ENCODE peak calls at places on chromosomes 5 and 9, in six cellular contexts. E, X, Q, G, C and P are unnamed samples.

GRCh38 chr5:136053336-136054121 is 24.7 kb downstream of the TGFBI start:
- DNase-seq in E (no peak), X (peak; percentile 99), Q (no peak), G (peak; percentile 27), C (no peak), P (no peak)

GRCh38 chr5:119074419-119074818 is 3.5 kb downstream of the DMXL1 start:
- DNase-seq in E (no peak), X (no peak), Q (no peak), G (peak; percentile 18), C (peak; percentile 57), P (no peak)

GRCh38 chr5:170638454-170639220 is 134.8 kb downstream of the KCNIP1 start:
- DNase-seq in E (peak; percentile 99), X (peak; percentile 15), Q (peak; percentile 75), G (peak; percentile 73), C (no peak), P (peak; percentile 65)

GRCh38 chr5:66652818-66653217 is 56.6 kb downstream of the MAST4 start:
- DNase-seq in E (no peak), X (no peak), Q (no peak), G (no peak), C (no peak), P (no peak)

GRCh38 chr9:75803130-75803529 is 87.3 kb upstream of the PCSK5 start:
- DNase-seq in E (no peak), X (no peak), Q (no peak), G (no peak), C (no peak), P (no peak)

GRCh38 chr5:132674671-132675506 is 1.1 kb downstream of the IL4 start:
- DNase-seq in E (no peak), X (peak; percentile 24), Q (peak; percentile 66), G (no peak), C (peak; percentile 93), P (peak; percentile 65)

GRCh38 chr5:151740958-151741373 is 17.5 kb downstream of the ATOX1 start:
- DNase-seq in E (no peak), X (no peak), Q (no peak), G (no peak), C (no peak), P (no peak)

GRCh38 chr9:34333836-34334235 is 4.5 kb downstream of the NUDT2 start:
- DNase-seq in E (no peak), X (no peak), Q (no peak), G (no peak), C (no peak), P (no peak)

GRCh38 chr5:80406980-80407734 is 707 bp upstream of the ZFYVE16 start:
- DNase-seq in E (no peak), X (peak; percentile 80), Q (no peak), G (peak; percentile 30), C (no peak), P (no peak)

GRCh38 chr5:177086918-177087706 is 397 bp downstream of the FGFR4 start:
- DNase-seq in E (peak; percentile 90), X (peak; percentile 96), Q (peak; percentile 85), G (peak; percentile 85), C (peak; percentile 19), P (peak; percentile 78)

GRCh38 chr5:73496984-73497457 is 1.2 kb upstream of the BTF3 start:
- DNase-seq in E (no peak), X (peak; percentile 90), Q (no peak), G (peak; percentile 80), C (no peak), P (no peak)

GRCh38 chr5:177988989-177989625 is 6.9 kb downstream of the PROP1 start:
- DNase-seq in E (no peak), X (no peak), Q (no peak), G (no peak), C (no peak), P (no peak)

GRCh38 chr5:17154211-17154996 is 63.0 kb upstream of the BASP1 start:
- DNase-seq in E (no peak), X (no peak), Q (no peak), G (no peak), C (no peak), P (no peak)

GRCh38 chr9:126695186-126696090 is 81.7 kb downstream of the LMX1B start:
- DNase-seq in E (no peak), X (no peak), Q (no peak), G (no peak), C (no peak), P (peak; percentile 2)

GRCh38 chr5:159240301-159240870 is 22.7 kb upstream of the UBLCP1 start:
- DNase-seq in E (no peak), X (no peak), Q (no peak), G (peak; percentile 49), C (no peak), P (no peak)

GRCh38 chr5:16626696-16627264 is 10.0 kb upstream of the RETREG1 start:
- DNase-seq in E (no peak), X (no peak), Q (no peak), G (no peak), C (peak; percentile 4), P (no peak)

GRCh38 chr9:88197016-88197415 is 58.7 kb upstream of the SPATA31C2 start:
- DNase-seq in E (no peak), X (no peak), Q (no peak), G (no peak), C (no peak), P (no peak)

GRCh38 chr5:6066026-6066425 is 312.3 kb downstream of the MED10 start:
- DNase-seq in E (no peak), X (no peak), Q (no peak), G (no peak), C (no peak), P (no peak)

GRCh38 chr9:98781588-98782383 is 14.6 kb downstream of the ANKS6 start:
- DNase-seq in E (peak; percentile 23), X (peak; percentile 22), Q (no peak), G (peak; percentile 41), C (no peak), P (no peak)

GRCh38 chr5:112555197-112555596 is 136.1 kb upstream of the EPB41L4A start:
- DNase-seq in E (no peak), X (no peak), Q (no peak), G (no peak), C (no peak), P (no peak)

GRCh38 chr5:38414348-38414747 is 142.1 kb downstream of the LIFR start:
- DNase-seq in E (no peak), X (no peak), Q (no peak), G (no peak), C (no peak), P (no peak)

GRCh38 chr9:77475641-77476473 is 172.3 kb downstream of the GNA14 start:
- DNase-seq in E (no peak), X (no peak), Q (no peak), G (no peak), C (no peak), P (no peak)

GRCh38 chr9:38144421-38144820 is 75.4 kb upstream of the SHB start:
- DNase-seq in E (no peak), X (no peak), Q (no peak), G (no peak), C (no peak), P (no peak)

GRCh38 chr9:113705938-113706519 is 170.1 kb upstream of the ZNF618 start:
- DNase-seq in E (no peak), X (peak; percentile 85), Q (no peak), G (no peak), C (no peak), P (no peak)

GRCh38 chr9:92480332-92480771 is 2.0 kb downstream of the ASPN start:
- DNase-seq in E (no peak), X (no peak), Q (no peak), G (no peak), C (no peak), P (no peak)
- TF ChIP-seq TAF1 in E (no peak), X (no peak), Q (no peak), G (no peak), C (no peak), P (no peak)

DNA sequence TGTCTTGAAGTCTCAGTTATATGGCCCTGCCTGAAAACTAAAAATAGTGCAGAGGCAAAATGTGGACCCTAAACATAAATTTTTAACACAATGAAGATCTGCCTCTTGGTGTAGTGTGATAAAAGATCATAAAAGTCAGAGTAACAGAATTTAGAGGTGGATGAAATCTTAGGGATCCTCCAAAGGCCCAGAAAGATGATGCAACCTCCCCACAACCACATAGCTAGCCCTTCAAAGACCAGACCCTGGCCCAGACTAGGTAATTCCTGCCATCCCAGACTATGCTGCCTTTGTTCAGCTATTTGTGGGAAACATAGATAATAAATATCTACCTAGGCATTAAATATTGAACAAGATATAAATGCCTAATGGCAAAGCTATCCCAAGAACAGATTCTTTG is 15.3 kb downstream of the KLF9 start:
- DNase-seq in E (no peak), X (no peak), Q (no peak), G (no peak), C (no peak), P (no peak)
- TF ChIP-seq POLR2AphosphoS5 in E (no peak), X (no peak), Q (no peak), G (no peak), C (no peak), P (no peak)

DNA sequence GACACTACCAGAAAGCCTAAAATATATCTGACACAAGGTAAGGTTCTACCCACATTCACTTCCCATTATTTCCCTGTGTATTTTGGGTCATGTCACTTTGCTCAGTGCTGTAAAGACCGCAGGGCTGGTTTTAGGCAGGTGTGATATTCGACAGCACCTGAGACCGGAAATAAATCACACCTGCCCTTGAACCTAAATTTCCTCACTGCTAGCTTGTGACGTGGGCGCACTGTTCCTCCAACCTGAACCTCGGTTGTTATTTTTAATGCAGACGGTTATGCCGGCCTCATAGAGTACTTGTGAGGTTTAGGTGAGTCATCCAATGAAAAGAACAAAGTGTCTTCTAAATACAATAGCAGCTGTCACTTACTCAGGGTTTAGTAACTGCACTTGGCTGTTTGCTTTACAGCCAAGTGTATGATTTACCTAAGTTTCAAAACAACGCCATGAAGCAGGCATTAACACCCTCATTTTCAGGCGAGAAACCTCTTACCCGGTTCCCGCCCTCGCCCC is 20.7 kb upstream of the ZNF782 start:
- DNase-seq in E (no peak), X (peak; percentile 76), Q (no peak), G (no peak), C (peak; percentile 40), P (no peak)
- TF ChIP-seq POLR2A in E (no peak), X (no peak), Q (peak; percentile 39), G (no peak), C (no peak), P (no peak)

GRCh38 chr5:122924203-122924602 is 78.8 kb downstream of the SNX24 start:
- DNase-seq in E (no peak), X (no peak), Q (no peak), G (peak; percentile 27), C (no peak), P (no peak)

GRCh38 chr5:122921826-122922225 is 76.4 kb downstream of the SNX24 start:
- DNase-seq in E (no peak), X (no peak), Q (no peak), G (no peak), C (no peak), P (no peak)

GRCh38 chr5:122915717-122916399 is 70.4 kb downstream of the SNX24 start:
- DNase-seq in E (no peak), X (peak; percentile 13), Q (peak; percentile 14), G (no peak), C (no peak), P (peak; percentile 5)

GRCh38 chr5:122916490-122916889 is 71.1 kb downstream of the SNX24 start:
- DNase-seq in E (no peak), X (no peak), Q (no peak), G (no peak), C (no peak), P (no peak)

GRCh38 chr5:122919969-122920368 is 74.6 kb downstream of the SNX24 start:
- DNase-seq in E (no peak), X (no peak), Q (no peak), G (no peak), C (no peak), P (no peak)
- TF ChIP-seq TAF1 in E (no peak), X (no peak), Q (no peak), G (no peak), C (no peak), P (no peak)